ENCODE peak calls at places on chromosomes 5 and 9, in eight cellular contexts. B, U, K, E, D, R, V and Q are unnamed samples.

GRCh38 chr9:137286980-137287383 is 9.5 kb downstream of the TOR4A start:
- DNase-seq in B (peak), U (peak), K (no peak), E (no peak), D (peak), R (peak), V (no peak), Q (peak)

GRCh38 chr9:122179054-122179689 is 19.5 kb downstream of the MORN5 start:
- DNase-seq in B (no peak), U (no peak), K (no peak), E (no peak), D (no peak), R (no peak), V (no peak), Q (no peak)

GRCh38 chr5:39775058-39775457 is 350.3 kb upstream of the DAB2 start:
- DNase-seq in B (no peak), U (no peak), K (no peak), E (no peak), D (peak), R (no peak), V (no peak), Q (peak)

GRCh38 chr9:123344273-123345096 is 11.5 kb upstream of the CRB2 start:
- DNase-seq in B (no peak), U (no peak), K (no peak), E (no peak), D (no peak), R (no peak), V (no peak), Q (no peak)

GRCh38 chr9:133002147-133003070 is 23.9 kb downstream of the GFI1B start:
- DNase-seq in B (no peak), U (peak), K (no peak), E (no peak), D (no peak), R (no peak), V (no peak), Q (no peak)

GRCh38 chr5:109692852-109693251 is 3.1 kb downstream of the MAN2A1 start:
- DNase-seq in B (no peak), U (no peak), K (no peak), E (no peak), D (no peak), R (no peak), V (no peak), Q (no peak)

GRCh38 chr5:64566531-64566930 is 60.7 kb downstream of the RGS7BP start:
- DNase-seq in B (no peak), U (no peak), K (no peak), E (no peak), D (no peak), R (no peak), V (no peak), Q (no peak)

GRCh38 chr5:97096096-97096648 is 46.2 kb downstream of the LIX1 start:
- DNase-seq in B (no peak), U (no peak), K (no peak), E (no peak), D (peak), R (no peak), V (no peak), Q (no peak)

GRCh38 chr5:95861221-95861857 is 38.8 kb upstream of the GLRX start:
- DNase-seq in B (peak), U (peak), K (peak), E (no peak), D (peak), R (no peak), V (peak), Q (peak)

GRCh38 chr9:77764894-77765780 is 117.0 kb upstream of the GNA14 start:
- DNase-seq in B (no peak), U (peak), K (no peak), E (no peak), D (peak), R (no peak), V (no peak), Q (peak)
- TF ChIP-seq CTCF in B (peak), U (peak), K (no peak), E (peak), D (peak), R (peak), V (no peak), Q (peak)

DNA sequence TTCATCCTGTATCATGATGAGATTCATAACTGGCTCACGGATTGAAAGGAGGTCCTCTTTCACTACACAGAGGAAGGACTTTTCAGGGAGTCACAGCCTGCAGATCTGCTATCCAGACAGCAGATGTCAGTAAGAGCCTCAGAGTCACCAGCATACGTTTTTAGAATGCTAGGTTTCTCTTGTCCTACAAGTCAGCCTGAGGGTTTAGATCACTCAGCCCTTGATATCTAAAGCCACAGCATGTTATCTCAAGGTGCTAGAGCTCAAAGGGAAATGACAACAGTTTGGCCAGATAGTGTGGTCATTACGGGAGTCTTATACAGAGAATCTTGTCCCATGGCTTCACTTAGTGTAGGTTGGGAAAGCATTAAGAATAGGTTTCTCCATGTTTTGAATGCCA is 30.9 kb upstream of the SLC46A2 start:
- DNase-seq in B (peak), U (peak), K (no peak), E (no peak), D (peak), R (peak), V (no peak), Q (peak)
- TF ChIP-seq CTCF in B (peak), U (peak), K (no peak), E (peak), D (peak), R (no peak), V (no peak), Q (peak)

GRCh38 chr9:34989946-34990635 is 546 bp downstream of the DNAJB5 start:
- DNase-seq in B (peak), U (no peak), K (no peak), E (peak), D (peak), R (peak), V (peak), Q (no peak)

GRCh38 chr9:34993502-34994428 is 4.2 kb downstream of the DNAJB5 start:
- DNase-seq in B (peak), U (peak), K (peak), E (no peak), D (peak), R (no peak), V (peak), Q (peak)

GRCh38 chr9:34992376-34992951 is 2.9 kb downstream of the DNAJB5 start:
- DNase-seq in B (no peak), U (peak), K (peak), E (no peak), D (peak), R (no peak), V (peak), Q (peak)

GRCh38 chr9:34990908-34991832 is 1.6 kb downstream of the DNAJB5 start:
- DNase-seq in B (no peak), U (no peak), K (no peak), E (no peak), D (no peak), R (no peak), V (peak), Q (no peak)

GRCh38 chr9:34991833-34992375 is 2.4 kb downstream of the DNAJB5 start:
- DNase-seq in B (peak), U (peak), K (no peak), E (no peak), D (peak), R (no peak), V (peak), Q (no peak)
- TF ChIP-seq CTCF in B (no peak), U (no peak), K (no peak), E (no peak), D (peak), R (no peak), V (no peak), Q (peak)

DNA sequence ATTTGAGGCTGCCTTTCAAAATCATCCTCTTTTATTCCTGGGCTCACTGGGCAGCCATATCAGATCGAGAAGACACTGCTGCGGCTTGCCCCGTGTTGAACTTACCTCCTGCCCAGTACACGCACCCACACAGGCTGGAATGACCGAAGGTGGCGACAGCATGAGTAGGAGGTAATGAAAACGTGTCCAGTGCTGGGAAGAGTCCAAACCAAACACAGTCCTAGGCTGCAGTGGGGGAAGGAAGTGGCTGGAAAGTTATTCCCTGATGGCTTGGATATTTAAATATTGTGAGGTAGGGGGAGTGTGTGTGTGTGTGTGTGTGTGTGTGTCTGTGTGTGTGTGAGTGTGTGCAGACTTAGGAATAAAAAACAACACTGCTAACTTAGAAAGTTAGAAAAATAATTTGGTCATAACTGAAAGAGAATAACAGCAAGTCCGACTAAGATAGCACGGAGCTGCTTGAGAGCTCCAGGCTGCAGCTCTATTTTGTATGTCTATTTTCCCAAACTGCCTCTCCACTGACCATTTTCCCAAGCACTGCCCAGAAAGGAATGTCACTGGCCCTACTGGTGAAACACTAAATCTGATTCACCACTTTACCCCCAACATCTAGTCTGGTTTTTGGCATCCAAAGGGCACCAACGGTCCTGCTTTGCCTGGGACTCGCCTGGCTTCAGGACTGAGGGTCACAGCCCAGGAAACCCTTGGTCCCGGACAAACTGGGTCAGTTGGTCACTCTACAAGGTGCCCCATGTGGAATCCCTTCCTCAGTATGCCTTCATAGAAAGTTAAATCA is 41.2 kb downstream of the ANKH start:
- DNase-seq in B (no peak), U (peak), K (no peak), E (no peak), D (peak), R (no peak), V (peak), Q (no peak)
- TF ChIP-seq CTCF in B (no peak), U (no peak), K (no peak), E (no peak), D (no peak), R (no peak), V (no peak), Q (no peak)